ENCODE peak calls at places on chromosome 16, in ten cellular contexts. L, P, Z, E, T, U, R, Y, C and V are unnamed samples.

GRCh38 chr16:72481419-72481818 is 309.5 kb upstream of the PMFBP1 start:
- DNase-seq in C (no peak), E (no peak), U (no peak), T (no peak), Y (no peak), Z (no peak), P (no peak), L (no peak), R (no peak), V (no peak)

GRCh38 chr16:80189481-80190163 is 351.2 kb upstream of the DYNLRB2 start:
- DNase-seq in R (no peak), E (no peak), U (no peak), C (no peak), Z (no peak), Y (no peak), L (no peak), P (no peak), T (no peak), V (no peak)

GRCh38 chr16:62041401-62041800 is 5.2 kb upstream of the CDH8 start:
- DNase-seq in E (no peak), R (no peak), Y (no peak), T (no peak), L (no peak), C (no peak), P (no peak), U (no peak), Z (no peak), V (peak; percentile 44)

GRCh38 chr16:23504453-23505179 is 5.7 kb downstream of the GGA2 start:
- DNase-seq in Z (peak; percentile 77), Y (peak; percentile 51), U (peak; percentile 59), E (no peak), P (no peak), L (no peak), T (no peak), R (peak; percentile 83), C (peak; percentile 74), V (peak; percentile 88)

GRCh38 chr16:966035-966434 is 4.7 kb downstream of the LMF1 start:
- DNase-seq in E (peak; percentile 69), C (no peak), L (no peak), Y (no peak), T (no peak), Z (no peak), P (no peak), U (no peak), R (no peak), V (no peak)

GRCh38 chr16:51243836-51244483 is 92.9 kb upstream of the SALL1 start:
- DNase-seq in P (no peak), C (peak; percentile 67), Y (peak; percentile 23), E (no peak), U (no peak), R (no peak), T (no peak), Z (no peak), L (no peak), V (peak; percentile 2)

GRCh38 chr16:79329163-79329521 is 271.4 kb downstream of the MAF start:
- DNase-seq in U (no peak), C (no peak), P (no peak), Z (no peak), L (no peak), E (no peak), R (no peak), T (no peak), Y (no peak), V (no peak)

GRCh38 chr16:81136331-81137011 is 40.3 kb upstream of the GCSH start:
- DNase-seq in L (no peak), Z (no peak), U (no peak), E (no peak), R (no peak), C (no peak), P (no peak), T (no peak), Y (no peak), V (no peak)

GRCh38 chr16:10581507-10581906 is 1.1 kb upstream of the EMP2 start:
- DNase-seq in C (no peak), U (no peak), P (no peak), T (no peak), R (no peak), L (no peak), Z (no peak), E (no peak), Y (no peak), V (no peak)

GRCh38 chr16:27475561-27475960 is 73.6 kb downstream of the IL21R start:
- DNase-seq in L (no peak), Z (no peak), T (no peak), C (no peak), Y (no peak), E (no peak), P (no peak), U (no peak), R (no peak), V (peak; percentile 63)

GRCh38 chr16:54265558-54266213 is 20.9 kb downstream of the IRX3 start:
- DNase-seq in L (no peak), Y (no peak), U (no peak), T (no peak), R (no peak), C (peak; percentile 14), E (peak; percentile 45), Z (no peak), P (no peak), V (no peak)

GRCh38 chr16:53129281-53130192 is 74.7 kb downstream of the CHD9 start:
- DNase-seq in Z (no peak), L (no peak), E (no peak), C (no peak), P (peak; percentile 11), Y (no peak), U (no peak), T (no peak), R (no peak), V (peak; percentile 11)

GRCh38 chr16:11687606-11688519 is 19.6 kb downstream of the SNN start:
- DNase-seq in R (no peak), L (no peak), C (no peak), T (no peak), U (no peak), P (no peak), Z (no peak), E (peak; percentile 24), Y (no peak), V (no peak)

GRCh38 chr16:85992779-85993178 is 93.8 kb downstream of the IRF8 start:
- DNase-seq in P (no peak), C (no peak), T (no peak), R (no peak), Y (no peak), Z (no peak), E (no peak), U (no peak), L (no peak), V (no peak)
- TF ChIP-seq CTCF in P (no peak), C (no peak), T (no peak), R (no peak), Y (no peak), Z (no peak), E (no peak), U (no peak), L (no peak), V (no peak)

DNA sequence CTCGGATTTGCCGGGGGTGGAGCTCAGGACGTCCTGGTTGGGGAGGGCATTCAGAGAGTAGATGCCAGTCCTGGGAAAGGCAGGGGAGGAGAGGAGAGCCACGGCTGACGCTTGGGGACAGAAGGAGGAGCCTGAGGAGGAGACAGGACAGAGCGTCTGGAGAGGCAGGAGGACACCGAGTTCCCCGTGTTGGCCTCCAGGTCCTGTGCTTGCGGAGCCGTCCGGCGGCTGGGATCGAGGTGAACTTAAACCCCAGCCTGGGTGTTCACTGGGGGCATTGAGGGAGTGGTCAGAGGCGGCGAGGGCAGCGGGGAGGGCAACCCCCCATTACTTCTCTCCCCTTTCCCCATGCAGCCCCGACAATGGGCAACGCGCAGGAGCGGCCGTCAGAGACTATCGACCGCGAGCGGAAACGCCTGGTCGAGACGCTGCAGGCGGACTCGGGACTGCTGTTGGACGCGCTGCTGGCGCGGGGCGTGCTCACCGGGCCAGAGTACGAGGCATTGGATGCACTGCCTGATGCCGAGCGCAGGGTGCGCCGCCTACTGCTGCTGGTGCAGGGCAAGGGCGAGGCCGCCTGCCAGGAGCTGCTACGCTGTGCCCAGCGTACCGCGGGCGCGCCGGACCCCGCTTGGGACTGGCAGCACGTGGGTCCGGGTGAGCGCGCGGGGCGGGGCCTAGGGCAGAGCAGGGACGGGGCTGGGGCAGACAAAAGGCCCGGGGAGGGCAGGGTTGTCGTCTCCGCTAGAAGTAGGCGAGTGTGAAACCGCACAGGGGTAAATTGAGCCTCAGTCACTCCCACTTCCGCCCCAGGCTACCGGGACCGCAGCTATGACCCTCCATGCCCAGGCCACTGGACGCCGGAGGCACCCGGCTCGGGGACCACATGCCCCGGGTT is 3.7 kb downstream of the NOL3 start:
- DNase-seq in L (peak; percentile 72), U (peak; percentile 58), C (peak; percentile 94), Z (no peak), E (no peak), Y (peak; percentile 76), R (peak; percentile 64), P (peak; percentile 88), T (no peak), V (no peak)
- H3K27me3 ChIP-seq in L (no peaks in the 10 kb centered on the region), U (no peaks in the 10 kb centered on the region), C (no peaks in the 10 kb centered on the region), Z (no peaks in the 10 kb centered on the region), E (no peaks in the 10 kb centered on the region), Y (no peaks in the 10 kb centered on the region), R (peaks cover 19% of the 10 kb centered on the region), P (no peaks in the 10 kb centered on the region), T (no peaks in the 10 kb centered on the region), V (no peaks in the 10 kb centered on the region)

DNA sequence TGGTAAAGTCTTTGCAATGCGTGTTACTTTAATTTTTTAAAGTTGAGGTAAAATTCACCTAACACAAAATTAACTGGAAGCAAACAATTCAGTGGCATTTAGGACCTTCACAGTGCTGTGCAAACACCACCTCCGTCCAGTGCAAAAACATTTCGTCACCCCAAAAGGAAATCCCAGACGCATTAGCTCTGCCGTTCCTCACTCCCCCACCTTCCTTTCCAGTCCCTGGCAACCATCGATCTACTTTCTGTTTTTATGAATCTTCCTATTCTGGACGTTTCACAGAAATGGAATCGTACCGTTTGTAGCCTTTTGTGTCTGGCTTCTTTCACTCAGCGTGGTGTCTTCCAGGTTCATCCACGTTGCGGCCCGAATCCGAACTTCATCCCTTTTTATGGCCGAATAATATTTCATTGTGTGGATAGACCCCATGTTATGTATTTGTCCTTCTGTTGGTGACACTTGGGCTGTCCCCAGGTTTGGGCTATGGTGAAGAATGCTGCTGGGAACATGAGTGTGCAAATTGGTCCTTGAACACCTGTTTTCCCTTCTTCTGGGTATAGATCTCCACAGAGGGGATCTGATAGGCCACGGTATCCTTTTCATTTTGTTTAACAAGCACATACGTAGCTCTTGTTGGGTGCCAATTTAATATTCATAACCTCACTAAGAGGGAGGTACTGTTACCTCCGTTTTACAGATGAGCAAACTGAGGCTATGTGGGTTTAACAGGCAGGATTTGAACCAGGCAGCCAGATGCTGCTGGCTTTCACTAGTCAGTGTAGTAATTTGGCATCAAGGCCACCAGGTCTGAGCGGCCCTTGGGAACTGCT is 232.0 kb upstream of the GSE1 start:
- DNase-seq in C (no peak), T (no peak), L (no peak), U (no peak), P (no peak), Y (no peak), R (no peak), Z (no peak), E (no peak), V (no peak)
- H3K27ac ChIP-seq in C (no peak overlapping the region), T (no peak overlapping the region), L (no peak overlapping the region), U (no peak overlapping the region), P (no peak overlapping the region), Y (no peak overlapping the region), R (no peak overlapping the region), Z (no peak overlapping the region), E (no peak overlapping the region), V (no peak overlapping the region)

DNA sequence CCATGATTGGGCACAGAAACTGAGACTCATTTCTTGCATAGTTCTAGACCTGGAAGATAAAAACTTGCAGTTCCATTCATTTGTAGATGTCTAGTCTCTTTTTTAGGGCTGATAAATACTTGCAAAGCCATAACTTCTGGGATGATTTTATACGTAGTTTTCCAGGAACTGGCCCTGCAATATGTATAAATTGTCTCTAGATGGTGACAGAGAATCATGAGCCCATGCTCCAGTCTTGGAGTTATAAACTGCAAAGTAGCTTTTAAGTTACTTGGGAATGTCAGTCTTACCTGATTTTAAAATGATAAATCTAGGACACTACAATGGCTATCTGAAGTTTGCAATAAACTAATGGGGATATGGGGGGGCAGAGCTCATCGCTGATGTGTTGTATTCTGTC is 3.0 kb upstream of the ADAMTS18 start:
- DNase-seq in C (no peak), R (no peak), U (no peak), Z (no peak), E (no peak), T (no peak), Y (no peak), L (no peak), P (no peak), V (no peak)
- TF ChIP-seq CTCF in C (no peak), R (no peak), U (no peak), Z (peak; percentile 6), E (no peak), T (no peak), Y (no peak), L (no peak), P (no peak), V (no peak)